ENCODE peak calls at places on chromosomes 1 and 21, in ten cellular contexts. K, F, Y, C, R, B, J, H, S and G are unnamed samples.

GRCh38 chr1:226606311-226607267 is 58.0 kb downstream of the STUM start:
- DNase-seq in B (no peak), R (no peak), Y (no peak), K (peak; percentile 37), H (peak; percentile 29), F (no peak), J (no peak), S (no peak), C (no peak), G (no peak)

GRCh38 chr1:42923367-42924248 is 35.1 kb downstream of the SLC2A1 start:
- DNase-seq in H (no peak), S (no peak), F (no peak), C (no peak), J (no peak), R (no peak), K (no peak), Y (no peak), B (no peak), G (no peak)

GRCh38 chr1:53143527-53143926 is 1.1 kb upstream of the SLC1A7 start:
- DNase-seq in Y (no peak), K (no peak), B (no peak), R (no peak), C (no peak), F (no peak), J (no peak), H (no peak), S (no peak), G (no peak)

GRCh38 chr1:17289756-17290155 is 18.2 kb upstream of the PADI4 start:
- DNase-seq in R (no peak), F (no peak), H (peak; percentile 9), B (no peak), K (peak; percentile 4), Y (no peak), C (peak; percentile 86), J (peak; percentile 94), S (peak; percentile 74), G (peak; percentile 60)

GRCh38 chr1:240941706-240942370 is 329.9 kb upstream of the GREM2 start:
- DNase-seq in C (no peak), F (no peak), S (peak; percentile 55), J (no peak), K (peak; percentile 39), Y (no peak), R (no peak), B (no peak), H (no peak), G (peak; percentile 1)

GRCh38 chr1:23427550-23427949 is 3.0 kb upstream of the TCEA3 start:
- DNase-seq in C (no peak), K (no peak), B (no peak), F (no peak), H (no peak), R (no peak), Y (no peak), S (no peak), J (no peak), G (no peak)

GRCh38 chr1:9120312-9120958 is 8.5 kb downstream of the GPR157 start:
- DNase-seq in Y (no peak), F (no peak), C (no peak), K (no peak), J (no peak), B (no peak), H (no peak), R (no peak), S (no peak), G (no peak)

GRCh38 chr1:157163273-157164127 is 25.3 kb upstream of the ETV3 start:
- DNase-seq in J (peak; percentile 68), Y (peak; percentile 92), S (peak; percentile 36), B (peak; percentile 79), R (peak; percentile 85), F (peak; percentile 54), C (peak; percentile 43), K (peak; percentile 50), H (peak; percentile 64), G (peak; percentile 62)

GRCh38 chr21:27562303-27562702 is 595.4 kb upstream of the ADAMTS5 start:
- DNase-seq in C (no peak), B (no peak), K (no peak), J (no peak), Y (no peak), H (no peak), F (no peak), R (no peak), S (no peak), G (no peak)

GRCh38 chr21:26555554-26555953 is 17.5 kb downstream of the CYYR1 start:
- DNase-seq in B (no peak), F (no peak), Y (no peak), C (no peak), K (no peak), S (no peak), J (no peak), R (no peak), H (no peak), G (no peak)

GRCh38 chr1:98792123-98792522 is 130.6 kb downstream of the SNX7 start:
- DNase-seq in C (peak; percentile 1), F (no peak), Y (no peak), J (no peak), B (no peak), K (peak; percentile 44), R (no peak), H (peak; percentile 3), S (peak; percentile 30), G (no peak)

GRCh38 chr1:173914366-173914871 is 2.7 kb downstream of the SERPINC1 start:
- DNase-seq in K (peak; percentile 17), R (no peak), J (peak; percentile 54), H (peak; percentile 29), S (no peak), Y (no peak), C (peak; percentile 28), F (no peak), B (no peak), G (no peak)

GRCh38 chr1:7300893-7301292 is 470.2 kb upstream of the VAMP3 start:
- DNase-seq in R (peak; percentile 62), F (no peak), J (peak; percentile 73), K (peak; percentile 87), S (peak; percentile 97), C (peak; percentile 10), H (peak; percentile 57), Y (no peak), B (no peak), G (peak; percentile 96)

GRCh38 chr1:247429526-247429925 is 13.6 kb downstream of the NLRP3 start:
- DNase-seq in H (no peak), F (no peak), Y (no peak), K (no peak), J (no peak), R (no peak), S (no peak), B (no peak), C (no peak), G (no peak)

GRCh38 chr1:212749924-212750535 is 41.5 kb downstream of the NSL1 start:
- DNase-seq in B (no peak), K (peak; percentile 75), Y (no peak), F (no peak), J (peak; percentile 75), C (peak; percentile 59), S (peak; percentile 62), H (peak; percentile 89), R (no peak), G (peak; percentile 70)

GRCh38 chr1:175277778-175278177 is 85.2 kb upstream of the KIAA0040 start:
- DNase-seq in C (no peak), S (no peak), Y (no peak), B (no peak), J (no peak), K (no peak), F (peak; percentile 19), H (no peak), R (no peak), G (no peak)

GRCh38 chr1:28329395-28330153 is 734 bp downstream of the MED18 start:
- DNase-seq in R (peak; percentile 59), K (peak; percentile 27), B (no peak), F (peak; percentile 20), S (peak; percentile 34), J (no peak), C (no peak), H (peak; percentile 38), Y (peak; percentile 63), G (peak; percentile 20)

GRCh38 chr1:19756480-19756879 is 43.2 kb downstream of the TMCO4 start:
- DNase-seq in B (no peak), J (no peak), K (peak; percentile 21), C (no peak), H (no peak), S (no peak), F (no peak), R (no peak), Y (no peak), G (no peak)

GRCh38 chr1:17874231-17874630 is 119.1 kb downstream of the ACTL8 start:
- DNase-seq in S (peak; percentile 96), J (no peak), Y (no peak), F (no peak), R (no peak), H (peak; percentile 74), B (no peak), K (peak; percentile 38), C (peak; percentile 70), G (peak; percentile 78)

GRCh38 chr1:64242895-64243756 is 39.7 kb downstream of the UBE2U start:
- DNase-seq in Y (no peak), F (no peak), S (peak; percentile 34), K (peak; percentile 58), R (no peak), C (peak; percentile 31), J (peak; percentile 50), B (no peak), H (peak; percentile 70), G (peak; percentile 61)
- TF ChIP-seq CTCF in Y (peak; percentile 32), F (peak; percentile 45), S (peak; percentile 37), K (peak; percentile 51), R (peak; percentile 45), C (peak; percentile 44), J (peak; percentile 52), B (peak; percentile 59), H (peak; percentile 44), G (peak; percentile 41)

GRCh38 chr1:179366093-179366800 is 476 bp downstream of the AXDND1 start:
- DNase-seq in C (no peak), F (no peak), J (peak; percentile 14), S (peak; percentile 17), K (peak; percentile 30), Y (no peak), R (no peak), B (no peak), H (peak; percentile 11), G (peak; percentile 21)
- TF ChIP-seq CTCF in C (no peak), F (no peak), J (no peak), S (no peak), K (no peak), Y (peak; percentile 3), R (peak; percentile 18), B (peak; percentile 20), H (no peak), G (no peak)

GRCh38 chr1:155120253-155120652 is 7.4 kb upstream of the EFNA1 start:
- DNase-seq in F (no peak), H (no peak), S (no peak), R (no peak), B (no peak), J (peak; percentile 36), Y (no peak), K (no peak), C (no peak), G (no peak)
- TF ChIP-seq CTCF in F (no peak), H (no peak), S (no peak), R (no peak), B (no peak), J (no peak), Y (no peak), K (no peak), C (no peak), G (no peak)

DNA sequence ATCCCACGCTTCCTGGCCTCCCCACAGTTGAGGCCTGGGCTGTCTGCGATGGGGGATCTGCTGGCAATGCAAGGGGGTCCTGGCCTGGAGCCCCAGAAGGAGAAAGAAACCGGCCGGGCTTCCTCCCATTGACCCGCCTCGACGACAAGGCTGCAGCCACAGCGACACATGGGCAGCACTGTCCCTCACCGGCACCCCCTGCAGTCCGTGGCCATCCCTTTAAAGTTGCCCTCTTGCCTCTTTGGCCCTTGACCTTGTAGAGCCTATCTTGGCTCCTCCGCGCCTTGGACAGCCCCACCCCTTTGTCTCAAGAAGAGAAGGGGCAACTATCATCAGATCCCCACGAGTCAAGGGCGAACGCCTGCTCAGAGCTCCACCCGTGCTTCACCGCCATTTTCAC is 106.0 kb downstream of the CASZ1 start:
- DNase-seq in S (no peak), C (no peak), B (no peak), F (no peak), R (no peak), K (no peak), Y (no peak), H (no peak), J (no peak), G (no peak)
- TF ChIP-seq CTCF in S (no peak), C (peak; percentile 8), B (no peak), F (no peak), R (no peak), K (no peak), Y (no peak), H (no peak), J (no peak), G (no peak)